ENCODE peak calls at places on chromosomes 4 and X, in nine cellular contexts. W is ovary, R is heart left ventricle, X is Peyer's patch, Q is fibroblast of mammary gland, N is astrocyte, O is breast epithelium, H is choroid plexus epithelial cell, Z is fibroblast of pulmonary artery. T is an unnamed sample.
A peak's percentile ranks its signal among the peaks of the same experiment; 100 is the strongest.

GRCh38 chrX:41558531-41558930 is 111.4 kb downstream of the NYX start:
- DNase-seq in W (no peak), R (no peak), X (no peak), Q (peak; percentile 55), N (no peak), O (no peak), H (peak; percentile 59), Z (peak; percentile 53), T (no peak)

GRCh38 chr4:14336656-14337055 is 665.6 kb upstream of the CPEB2 start:
- DNase-seq in W (no peak), R (no peak), X (no peak), Q (peak; percentile 16), N (no peak), O (no peak), H (no peak), Z (no peak), T (no peak)

GRCh38 chr4:61994036-61994435 is 793.9 kb downstream of the ADGRL3 start:
- DNase-seq in W (no peak), R (no peak), X (no peak), Q (peak; percentile 5), N (peak; percentile 72), O (no peak), H (peak; percentile 35), Z (peak; percentile 23), T (no peak)

GRCh38 chr4:59553739-59554126 is 1646.4 kb upstream of the ADGRL3 start:
- DNase-seq in W (no peak), R (no peak), X (no peak), Q (peak; percentile 32), N (peak; percentile 52), O (no peak), H (peak; percentile 74), Z (peak; percentile 40), T (no peak)

GRCh38 chr4:98482847-98483806 is 175.3 kb downstream of the TSPAN5 start:
- DNase-seq in W (no peak), R (no peak), X (no peak), Q (peak; percentile 82), N (peak; percentile 88), O (no peak), H (peak; percentile 48), Z (peak; percentile 23), T (no peak)

GRCh38 chr4:90536408-90536807 is 409.2 kb downstream of the CCSER1 start:
- DNase-seq in W (no peak), R (no peak), X (no peak), Q (no peak), N (no peak), O (no peak), H (no peak), Z (no peak), T (no peak)

GRCh38 chr4:81215219-81215892 is at the start of gene PRKG2:
- DNase-seq in W (no peak), R (no peak), X (no peak), Q (no peak), N (peak; percentile 1), O (no peak), H (peak; percentile 73), Z (peak; percentile 17), T (no peak)

GRCh38 chr4:75924309-75924708 is 16.5 kb downstream of the NAAA start:
- DNase-seq in W (no peak), R (no peak), X (no peak), Q (no peak), N (no peak), O (no peak), H (no peak), Z (no peak), T (no peak)

GRCh38 chrX:87160435-87161010 is 357.1 kb upstream of the KLHL4 start:
- DNase-seq in W (no peak), R (no peak), X (no peak), Q (no peak), N (no peak), O (no peak), H (no peak), Z (no peak), T (no peak)

GRCh38 chr4:168654206-168655174 is 157.6 kb downstream of the PALLD start:
- DNase-seq in W (no peak), R (no peak), X (no peak), Q (no peak), N (no peak), O (no peak), H (no peak), Z (no peak), T (no peak)

DNA sequence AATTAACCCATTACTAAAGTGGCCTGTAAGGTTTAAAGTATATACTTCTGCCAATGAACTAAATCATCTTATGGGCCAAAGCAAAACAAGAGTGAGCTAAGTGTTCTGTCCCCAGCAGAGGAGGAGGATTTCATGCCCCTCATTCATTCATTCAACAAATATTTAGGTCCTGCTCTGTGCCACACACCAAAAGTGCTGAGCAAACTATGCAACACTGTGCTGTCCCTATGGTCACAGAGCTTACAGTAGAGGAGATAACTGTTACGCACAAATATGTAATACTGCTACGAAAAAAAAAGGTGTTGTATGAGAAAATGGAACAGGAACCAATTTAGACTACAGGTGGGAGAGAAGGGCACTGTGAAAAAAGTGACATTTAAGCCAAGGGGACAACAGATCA is 1.7 kb downstream of the SH3KBP1 start:
- DNase-seq in W (no peak), R (no peak), X (no peak), Q (no peak), N (no peak), O (no peak), H (no peak), Z (no peak), T (no peak)
- H3K4me3 ChIP-seq in W (no peak overlapping the region), R (peak overlapping the region; percentile 82), X (no peak overlapping the region), Q (no peak overlapping the region), N (peak overlapping the region; percentile 20), O (peak overlapping the region; percentile 80), H (no peak overlapping the region), Z (no peak overlapping the region), T (peak overlapping the region; percentile 63)

GRCh38 chrX:47523713-47524166 is 37.3 kb upstream of the ARAF start:
- DNase-seq in W (no peak), R (no peak), X (no peak), Q (no peak), N (no peak), O (no peak), H (no peak), Z (no peak), T (no peak)

GRCh38 chrX:47518105-47518504 is 35.1 kb upstream of the ZNF41 start:
- DNase-seq in W (no peak), R (no peak), X (no peak), Q (peak; percentile 21), N (no peak), O (no peak), H (no peak), Z (no peak), T (no peak)

DNA sequence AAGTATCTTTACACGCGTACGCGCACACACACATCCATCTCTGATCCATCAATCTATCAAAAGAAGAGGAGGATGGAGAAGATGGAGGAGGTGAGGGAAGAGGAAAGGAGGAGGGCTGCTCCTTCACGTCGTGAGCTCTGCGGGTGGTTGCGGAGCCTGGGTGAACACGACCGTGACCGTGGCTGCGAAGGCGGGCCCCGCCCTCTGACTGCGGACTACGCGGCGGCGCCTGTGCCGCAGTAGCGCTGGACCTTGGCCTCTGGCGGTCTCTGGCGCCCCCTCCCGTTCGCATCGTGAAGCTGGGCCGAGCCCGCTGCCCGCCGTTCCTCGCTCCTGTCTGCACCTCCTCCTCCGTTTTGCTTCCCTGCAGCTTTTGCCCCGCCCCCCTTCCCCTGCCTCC is 37.7 kb upstream of the ARAF start:
- DNase-seq in W (peak; percentile 91), R (peak; percentile 80), X (peak; percentile 72), Q (peak; percentile 58), N (peak; percentile 30), O (peak; percentile 81), H (peak; percentile 71), Z (peak; percentile 74), T (no peak)
- TF ChIP-seq CTCF in W (peak; percentile 65), R (peak; percentile 84), X (peak; percentile 65), Q (peak; percentile 53), N (peak; percentile 45), O (peak; percentile 70), H (peak; percentile 72), Z (peak; percentile 51), T (peak; percentile 91)

GRCh38 chr4:102868782-102869568 is at the start of gene CISD2:
- DNase-seq in W (peak; percentile 95), R (peak; percentile 91), X (peak; percentile 88), Q (peak; percentile 86), N (peak; percentile 80), O (peak; percentile 91), H (peak; percentile 91), Z (peak; percentile 91), T (no peak)

GRCh38 chr4:102869569-102870227 is 906 bp downstream of the CISD2 start:
- DNase-seq in W (no peak), R (no peak), X (peak; percentile 38), Q (no peak), N (no peak), O (no peak), H (peak; percentile 16), Z (no peak), T (no peak)

GRCh38 chr4:102868153-102868781 is 525 bp upstream of the CISD2 start:
- DNase-seq in W (peak; percentile 68), R (no peak), X (no peak), Q (no peak), N (no peak), O (no peak), H (no peak), Z (no peak), T (no peak)

GRCh38 chr4:102867278-102868152 is 1.3 kb upstream of the CISD2 start:
- DNase-seq in W (no peak), R (no peak), X (no peak), Q (no peak), N (no peak), O (no peak), H (no peak), Z (no peak), T (no peak)

GRCh38 chr4:102871772-102872171 is 3.0 kb downstream of the CISD2 start:
- DNase-seq in W (no peak), R (no peak), X (no peak), Q (no peak), N (no peak), O (no peak), H (peak; percentile 11), Z (no peak), T (no peak)
- H3K4me3 ChIP-seq in W (no peak overlapping the region), R (no peak overlapping the region), X (no peak overlapping the region), Q (no peak overlapping the region), N (no peak overlapping the region), O (no peak overlapping the region), H (no peak overlapping the region), Z (no peak overlapping the region), T (no peak overlapping the region)

DNA sequence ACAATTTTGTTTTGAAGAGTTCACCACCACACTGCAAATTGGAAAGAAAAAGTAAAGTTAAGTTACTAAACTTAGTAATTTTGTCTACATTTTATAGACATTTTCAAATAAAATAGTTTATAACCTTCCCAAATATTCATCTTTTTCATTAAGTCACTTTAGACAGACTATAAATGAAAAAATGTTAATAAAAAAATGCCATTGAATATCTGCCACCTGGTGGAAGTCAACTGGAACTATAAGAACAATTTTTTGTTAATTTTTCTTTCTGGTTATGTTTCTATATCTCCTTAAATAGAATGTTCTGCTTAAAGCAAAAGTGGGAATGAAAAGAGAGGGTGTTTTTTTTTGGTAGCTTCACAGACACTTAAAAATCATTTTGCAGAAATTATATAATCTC is 534.4 kb upstream of the PCDH10 start:
- DNase-seq in W (no peak), R (no peak), X (no peak), Q (no peak), N (peak; percentile 15), O (no peak), H (peak; percentile 25), Z (peak; percentile 29), T (no peak)
- TF ChIP-seq CTCF in W (no peak), R (peak; percentile 14), X (no peak), Q (peak; percentile 35), N (peak; percentile 40), O (no peak), H (peak; percentile 55), Z (peak; percentile 45), T (no peak)

GRCh38 chr4:79603681-79604080 is 195.7 kb upstream of the GK2 start:
- DNase-seq in W (no peak), R (no peak), X (no peak), Q (no peak), N (no peak), O (no peak), H (no peak), Z (no peak), T (no peak)
- H3K4me3 ChIP-seq in W (no peak overlapping the region), R (no peak overlapping the region), X (no peak overlapping the region), Q (no peak overlapping the region), N (no peak overlapping the region), O (no peak overlapping the region), H (no peak overlapping the region), Z (no peak overlapping the region), T (no peak overlapping the region)